ENCODE peak calls at places on chromosomes 7 and 10, in ten cellular contexts. A is iris pigment epithelial cell; T is pancreas; I is memory B cell; H is COR-L47; J is OCI-LY7; U is activated effector memory CD4-positive, alpha-beta T cell treated with Interleukin-2 at 50 U/mL for 16 hours; R is body of pancreas; V is Calu3; K is effector memory CD4-positive, alpha-beta T cell. N is an unnamed sample.

GRCh38 chr10:75743231-75743864 is 311.9 kb downstream of the LRMDA start:
- DNase-seq in U (no peak), V (no peak), I (no peak), R (no peak), H (no peak), K (no peak), J (no peak), A (no peak), T (no peak), N (no peak)

GRCh38 chr10:97685395-97685958 is 1.6 kb downstream of the AVPI1 start:
- DNase-seq in H (no peak), T (peak), J (no peak), K (no peak), I (no peak), A (peak), U (no peak), V (peak), R (peak), N (peak)

GRCh38 chr7:157622408-157623221 is 285.8 kb downstream of the DNAJB6 start:
- DNase-seq in V (no peak), I (no peak), R (no peak), U (no peak), K (no peak), T (no peak), H (no peak), J (no peak), A (no peak), N (no peak)

GRCh38 chr10:101237080-101237817 is 8.0 kb upstream of the LBX1 start:
- DNase-seq in H (no peak), R (no peak), J (no peak), T (no peak), I (no peak), A (no peak), K (no peak), U (no peak), V (no peak), N (no peak)

GRCh38 chr7:38274493-38274892 is 1.1 kb upstream of the TARP start:
- DNase-seq in J (no peak), R (no peak), I (no peak), A (peak), T (no peak), K (no peak), U (no peak), V (no peak), H (no peak), N (no peak)

GRCh38 chr10:70602665-70603438 is at the start of gene PRF1:
- DNase-seq in J (peak), U (peak), V (no peak), I (no peak), A (no peak), T (no peak), R (peak), K (peak), H (no peak), N (peak)

GRCh38 chr10:12466701-12467100 is 117.4 kb downstream of the CAMK1D start:
- DNase-seq in R (no peak), U (no peak), K (no peak), A (no peak), I (no peak), J (no peak), T (no peak), H (no peak), V (no peak), N (no peak)

GRCh38 chr10:122294006-122294405 is 22.9 kb downstream of the BTBD16 start:
- DNase-seq in K (no peak), I (no peak), H (no peak), A (no peak), U (no peak), T (no peak), J (no peak), R (no peak), V (no peak), N (no peak)

GRCh38 chr10:25818751-25819150 is 115.3 kb upstream of the MYO3A start:
- DNase-seq in U (no peak), K (no peak), J (no peak), H (no peak), A (no peak), R (no peak), I (no peak), T (no peak), V (no peak), N (no peak)

GRCh38 chr10:58715056-58715455 is 202.4 kb downstream of the BICC1 start:
- DNase-seq in V (no peak), I (no peak), J (no peak), K (no peak), A (peak), U (no peak), H (no peak), T (no peak), R (no peak), N (no peak)

GRCh38 chr10:103828107-103828506 is 27.3 kb downstream of the SH3PXD2A start:
- DNase-seq in U (no peak), J (no peak), K (no peak), A (no peak), I (no peak), V (peak), R (no peak), T (no peak), H (no peak), N (no peak)

GRCh38 chr10:8485032-8485431 is 430.5 kb downstream of the GATA3 start:
- DNase-seq in A (no peak), K (no peak), R (no peak), H (no peak), T (no peak), I (no peak), V (no peak), J (no peak), U (no peak), N (no peak)

GRCh38 chr7:92092210-92092609 is 42.1 kb downstream of the CYP51A1 start:
- DNase-seq in A (peak), H (no peak), R (no peak), K (no peak), T (no peak), J (no peak), I (no peak), V (no peak), U (no peak), N (no peak)

GRCh38 chr7:33039905-33040292 is 22.7 kb downstream of the NT5C3A start:
- DNase-seq in H (no peak), J (no peak), V (no peak), K (no peak), T (no peak), R (no peak), A (no peak), I (no peak), U (no peak), N (no peak)

GRCh38 chr7:147078324-147078723 is 961.7 kb downstream of the CNTNAP2 start:
- DNase-seq in J (no peak), U (no peak), H (no peak), I (no peak), A (no peak), R (no peak), K (no peak), T (no peak), V (no peak), N (no peak)

GRCh38 chr7:106050002-106050742 is 61.9 kb downstream of the SYPL1 start:
- DNase-seq in K (no peak), A (peak), J (no peak), V (no peak), T (no peak), U (no peak), R (no peak), H (no peak), I (no peak), N (no peak)

GRCh38 chr10:7515549-7515948 is 104.7 kb upstream of the SFMBT2 start:
- DNase-seq in H (peak), K (no peak), V (no peak), T (no peak), A (no peak), U (no peak), I (no peak), J (no peak), R (no peak), N (no peak)

GRCh38 chr7:30281791-30282190 is 2.6 kb upstream of the ZNRF2 start:
- DNase-seq in H (no peak), J (no peak), R (no peak), T (no peak), V (no peak), I (no peak), U (no peak), A (no peak), K (no peak), N (peak)

GRCh38 chr10:125151824-125152634 is 8.3 kb downstream of the CTBP2 start:
- DNase-seq in H (peak), J (no peak), R (peak), T (peak), A (no peak), V (peak), U (no peak), K (no peak), I (no peak), N (peak)

GRCh38 chr7:42574693-42575084 is 337.2 kb downstream of the C7orf25 start:
- DNase-seq in V (no peak), A (no peak), U (no peak), J (no peak), I (no peak), R (no peak), K (no peak), T (no peak), H (no peak), N (no peak)

GRCh38 chr7:36192050-36192824 is 39.2 kb downstream of the EEPD1 start:
- DNase-seq in K (no peak), R (no peak), V (no peak), I (no peak), T (no peak), U (no peak), A (peak), H (no peak), J (peak), N (no peak)

GRCh38 chr10:21978191-21978862 is 25.2 kb downstream of the DNAJC1 start:
- DNase-seq in H (no peak), U (no peak), I (no peak), J (no peak), A (peak), R (no peak), T (no peak), K (no peak), V (no peak), N (no peak)

GRCh38 chr10:129758180-129758579 is 205.9 kb downstream of the EBF3 start:
- DNase-seq in I (no peak), J (no peak), H (no peak), R (no peak), K (no peak), A (no peak), U (no peak), T (peak), V (no peak), N (no peak)

GRCh38 chr10:122567056-122567660 is 6.6 kb downstream of the DMBT1 start:
- DNase-seq in U (no peak), H (no peak), I (no peak), T (peak), J (peak), K (peak), A (no peak), V (peak), R (peak), N (no peak)

GRCh38 chr7:128867842-128868623 is 5.4 kb downstream of the ATP6V1F start:
- DNase-seq in T (no peak), U (no peak), I (no peak), A (peak), K (no peak), V (no peak), R (peak), J (no peak), H (peak), N (no peak)

GRCh38 chr10:3741688-3742461 is 43.1 kb downstream of the KLF6 start:
- DNase-seq in J (no peak), R (no peak), T (no peak), U (no peak), I (no peak), H (no peak), V (no peak), K (no peak), A (no peak), N (no peak)

GRCh38 chr10:110168601-110169481 is 38.6 kb upstream of the MXI1 start:
- DNase-seq in U (no peak), A (no peak), I (no peak), J (no peak), V (no peak), H (no peak), R (no peak), T (no peak), K (no peak), N (no peak)

GRCh38 chr10:77416327-77417135 is 221.1 kb downstream of the KCNMA1 start:
- DNase-seq in R (peak), J (no peak), A (peak), T (no peak), H (no peak), U (no peak), V (no peak), K (no peak), I (no peak), N (no peak)